ENCODE peak calls at places on chromosomes 7 and 10, in five cellular contexts. Q is stomach, G is spleen, U is vagina, B is mammary epithelial cell. T is an unnamed sample.

GRCh38 chr7:27339478-27339877 is 96.9 kb downstream of the EVX1 start:
- DNase-seq in Q (no peak), G (no peak), U (no peak), B (no peak), T (no peak)

GRCh38 chr10:93826355-93826754 is 67.4 kb upstream of the SLC35G1 start:
- DNase-seq in Q (no peak), G (no peak), U (no peak), B (no peak), T (no peak)

GRCh38 chr10:71720304-71720672 is 710 bp upstream of the C10orf105 start:
- DNase-seq in Q (no peak), G (no peak), U (no peak), B (no peak), T (no peak)

GRCh38 chr7:140455743-140456142 is 23.6 kb downstream of the MKRN1 start:
- DNase-seq in Q (no peak), G (no peak), U (no peak), B (no peak), T (no peak)

GRCh38 chr10:96125142-96125515 is 5.0 kb upstream of the ZNF518A start:
- DNase-seq in Q (no peak), G (no peak), U (no peak), B (no peak), T (no peak)

GRCh38 chr10:117972168-117972822 is 74.4 kb downstream of the RAB11FIP2 start:
- DNase-seq in Q (no peak), G (no peak), U (no peak), B (no peak), T (no peak)

GRCh38 chr7:93165447-93165846 is 17.3 kb upstream of the SAMD9L start:
- DNase-seq in Q (no peak), G (no peak), U (no peak), B (peak; percentile 56), T (no peak)

GRCh38 chr10:132610071-132610701 is 72.6 kb downstream of the INPP5A start:
- DNase-seq in Q (no peak), G (peak; percentile 48), U (no peak), B (no peak), T (no peak)

GRCh38 chr10:71278691-71279588 is 40.1 kb upstream of the SLC29A3 start:
- DNase-seq in Q (no peak), G (no peak), U (no peak), B (no peak), T (no peak)

GRCh38 chr10:124565565-124566221 is 104.1 kb downstream of the LHPP start:
- DNase-seq in Q (peak; percentile 81), G (peak; percentile 77), U (no peak), B (no peak), T (no peak)

GRCh38 chr7:114534957-114535356 is 120.3 kb downstream of the FOXP2 start:
- DNase-seq in Q (no peak), G (no peak), U (no peak), B (no peak), T (no peak)

GRCh38 chr10:62424026-62424425 is 49.9 kb downstream of the ZNF365 start:
- DNase-seq in Q (no peak), G (no peak), U (no peak), B (no peak), T (no peak)

GRCh38 chr7:130901209-130901783 is 167.3 kb upstream of the KLF14 start:
- DNase-seq in Q (peak; percentile 65), G (no peak), U (no peak), B (peak; percentile 96), T (peak; percentile 73)

GRCh38 chr10:71429929-71430328 is 33.2 kb downstream of the CDH23 start:
- DNase-seq in Q (no peak), G (peak; percentile 40), U (no peak), B (no peak), T (no peak)

GRCh38 chr7:66306243-66306642 is 101.1 kb downstream of the TPST1 start:
- DNase-seq in Q (peak; percentile 51), G (no peak), U (no peak), B (peak; percentile 84), T (no peak)

GRCh38 chr10:29063806-29064644 is 224.8 kb upstream of the LYZL1 start:
- DNase-seq in Q (no peak), G (no peak), U (no peak), B (peak; percentile 27), T (no peak)

GRCh38 chr10:124670849-124671248 is 73.3 kb downstream of the FAM53B start:
- DNase-seq in Q (no peak), G (peak; percentile 86), U (no peak), B (no peak), T (no peak)

GRCh38 chr7:108296911-108297310 is 159.3 kb downstream of the NRCAM start:
- DNase-seq in Q (no peak), G (no peak), U (no peak), B (no peak), T (no peak)

GRCh38 chr10:59654007-59654406 is 55.6 kb downstream of the SLC16A9 start:
- DNase-seq in Q (no peak), G (no peak), U (no peak), B (no peak), T (no peak)

GRCh38 chr10:128630787-128631252 is 504.6 kb upstream of the MKI67 start:
- DNase-seq in Q (no peak), G (no peak), U (no peak), B (peak; percentile 86), T (no peak)

GRCh38 chr7:71633571-71634008 is 501.6 kb downstream of the GALNT17 start:
- DNase-seq in Q (no peak), G (no peak), U (no peak), B (peak; percentile 4), T (no peak)

GRCh38 chr7:102128303-102128702 is 158.4 kb upstream of the SH2B2 start:
- DNase-seq in Q (no peak), G (peak; percentile 35), U (no peak), B (no peak), T (no peak)

GRCh38 chr10:99788598-99789259 is 6.3 kb downstream of the ABCC2 start:
- DNase-seq in Q (no peak), G (no peak), U (peak; percentile 96), B (no peak), T (peak; percentile 81)

GRCh38 chr7:116863168-116863670 is 832 bp downstream of the CAPZA2 start:
- DNase-seq in Q (no peak), G (peak; percentile 83), U (no peak), B (peak; percentile 30), T (no peak)

GRCh38 chr10:132459252-132460028 is 62.4 kb downstream of the PWWP2B start:
- DNase-seq in Q (peak; percentile 63), G (peak; percentile 76), U (no peak), B (no peak), T (no peak)

GRCh38 chr10:60963441-60964256 is 19.7 kb upstream of the RHOBTB1 start:
- DNase-seq in Q (no peak), G (no peak), U (no peak), B (peak; percentile 48), T (no peak)

GRCh38 chr7:26166681-26167266 is 14.8 kb downstream of the NFE2L3 start:
- DNase-seq in Q (no peak), G (no peak), U (no peak), B (no peak), T (no peak)

GRCh38 chr7:139752148-139752547 is 25.6 kb downstream of the HIPK2 start:
- DNase-seq in Q (no peak), G (no peak), U (peak; percentile 75), B (no peak), T (no peak)

DNA sequence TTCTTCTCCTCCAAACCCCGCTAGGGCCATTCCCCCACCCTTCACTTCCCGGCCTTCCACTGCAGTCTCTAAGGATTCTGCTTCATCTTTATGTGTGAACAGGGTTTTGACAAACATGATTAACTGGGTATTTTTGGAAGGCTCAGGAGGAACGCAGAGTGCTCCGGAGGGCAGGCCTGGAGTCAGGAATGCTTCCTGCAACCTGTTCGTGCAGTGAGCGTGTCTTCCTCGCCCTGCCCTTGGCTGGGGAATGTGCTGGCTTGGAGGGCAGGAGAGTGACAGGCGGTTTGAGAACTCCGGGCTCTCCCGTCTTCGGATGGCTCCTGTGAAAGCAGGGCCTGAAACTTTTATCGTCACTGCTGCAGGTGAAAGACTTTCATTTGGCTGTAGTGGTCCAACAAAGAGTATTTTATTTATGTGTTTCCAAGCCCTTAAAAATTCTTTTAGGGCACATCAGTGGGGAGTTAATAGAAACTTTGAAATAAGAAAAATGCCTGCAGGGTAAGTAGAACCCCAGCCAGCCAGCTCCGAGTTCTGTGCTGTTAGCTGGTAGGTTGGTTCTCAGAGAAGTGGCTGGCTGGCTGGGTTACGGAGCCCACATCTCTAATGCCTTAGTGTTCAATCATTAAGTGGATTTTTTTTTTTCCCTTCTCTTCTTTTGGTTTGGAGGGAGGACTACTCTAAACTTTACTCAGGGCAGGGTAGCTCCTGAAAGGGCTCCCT is 51.0 kb downstream of the TCF7L2 start:
- DNase-seq in Q (no peak), G (no peak), U (no peak), B (peak; percentile 61), T (no peak)
- TF ChIP-seq CTCF in Q (no peak), G (no peak), U (no peak), B (peak; percentile 46), T (peak; percentile 39)

GRCh38 chr7:155809332-155809946 is 2.8 kb downstream of the SHH start:
- DNase-seq in Q (peak; percentile 55), G (peak; percentile 58), U (no peak), B (no peak), T (no peak)
- H3K4me3 ChIP-seq in Q (peak overlapping the region; percentile 46), G (no peak overlapping the region), U (peak overlapping the region; percentile 16), B (no peak overlapping the region), T (no peak overlapping the region)

DNA sequence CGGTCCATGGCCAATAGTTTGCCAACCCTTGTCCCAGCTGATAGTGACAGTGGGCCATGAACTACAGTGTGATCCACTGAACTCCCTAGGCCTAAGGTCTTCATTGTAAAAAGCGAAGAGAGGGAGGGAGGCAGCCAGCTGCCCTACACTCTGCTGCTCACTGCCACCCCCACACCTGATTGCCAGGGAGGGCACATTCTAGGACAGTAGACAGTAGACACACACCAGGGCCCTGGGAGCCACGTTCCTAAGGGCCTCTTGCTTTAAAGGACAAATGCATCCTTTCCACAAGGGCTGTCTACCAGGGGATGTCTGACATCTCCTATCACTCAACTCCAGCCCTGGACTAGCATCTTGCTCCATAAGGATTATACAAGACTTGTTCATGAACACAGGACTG is 122.2 kb downstream of the DLG5 start:
- DNase-seq in Q (no peak), G (peak; percentile 31), U (no peak), B (no peak), T (no peak)
- H3K36me3 ChIP-seq in Q (peaks cover 98% of the 10 kb centered on the region), G (peaks cover 83% of the 10 kb centered on the region), U (peaks cover 81% of the 10 kb centered on the region), B (peaks cover 34% of the 10 kb centered on the region), T (peaks cover 34% of the 10 kb centered on the region)

GRCh38 chr10:114500643-114501042 is 96.3 kb upstream of the AFAP1L2 start:
- DNase-seq in Q (no peak), G (no peak), U (no peak), B (no peak), T (no peak)

GRCh38 chr10:114499630-114500190 is 95.4 kb upstream of the AFAP1L2 start:
- DNase-seq in Q (peak; percentile 74), G (peak; percentile 81), U (no peak), B (peak; percentile 97), T (no peak)

GRCh38 chr10:114499120-114499519 is 94.8 kb upstream of the AFAP1L2 start:
- DNase-seq in Q (no peak), G (no peak), U (no peak), B (no peak), T (no peak)

GRCh38 chr10:114502071-114502470 is 97.8 kb upstream of the AFAP1L2 start:
- DNase-seq in Q (no peak), G (no peak), U (no peak), B (no peak), T (no peak)

DNA sequence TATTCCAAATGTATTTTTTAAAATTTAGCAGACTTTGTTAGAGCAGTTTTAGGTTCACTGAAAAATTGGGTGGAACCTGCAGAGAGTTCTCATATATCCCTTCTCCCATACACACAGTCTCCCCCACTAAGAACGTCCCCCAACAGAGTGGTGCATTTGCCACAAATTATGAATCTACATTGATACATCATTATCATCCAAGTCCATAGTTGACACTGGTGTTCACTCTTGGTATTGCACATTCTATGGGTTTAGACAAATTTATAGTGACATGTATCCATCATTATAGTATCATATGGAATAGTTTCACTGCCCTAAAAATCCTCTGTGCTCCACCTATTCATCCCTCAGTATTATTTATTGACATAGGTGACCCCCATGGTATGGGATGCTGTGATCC is 97.3 kb upstream of the AFAP1L2 start:
- DNase-seq in Q (no peak), G (no peak), U (no peak), B (no peak), T (no peak)
- TF ChIP-seq CTCF in Q (no peak), G (no peak), U (no peak), B (no peak), T (no peak)

T was measured in BJ.